ENCODE peak calls at places on chromosomes 13 and 19, in six cellular contexts. W is frontal cortex; N is activated CD8-positive, alpha-beta memory T cell treated with anti-CD3 and anti-CD28 coated beads for 4 hours; G is right lobe of liver; T is erythroblast; U is mesothelial cell of epicardium. L is an unnamed sample.

GRCh38 chr13:66618702-66619101 is 611.4 kb downstream of the PCDH9 start:
- DNase-seq in G (no peak), W (no peak), T (no peak), U (no peak), N (no peak), L (no peak)

GRCh38 chr19:12544401-12544876 is 6.8 kb downstream of the ZNF564 start:
- DNase-seq in N (no peak), U (no peak), W (no peak), G (no peak), T (peak; percentile 77), L (no peak)

GRCh38 chr19:43779147-43779819 is 1.5 kb downstream of the KCNN4 start:
- DNase-seq in U (no peak), G (no peak), W (no peak), T (no peak), N (no peak), L (no peak)

GRCh38 chr19:57280913-57281425 is 684 bp downstream of the ZNF460 start:
- DNase-seq in T (peak; percentile 63), G (no peak), N (no peak), W (no peak), U (no peak), L (no peak)

GRCh38 chr19:6318772-6319171 is 14.6 kb downstream of the ACER1 start:
- DNase-seq in G (no peak), N (no peak), T (no peak), W (no peak), U (no peak), L (no peak)

GRCh38 chr13:33249066-33249465 is 36.5 kb downstream of the STARD13 start:
- DNase-seq in W (no peak), T (no peak), U (no peak), G (no peak), N (no peak), L (no peak)

GRCh38 chr13:89163081-89163480 is 1491.9 kb downstream of the SLITRK5 start:
- DNase-seq in N (no peak), U (no peak), G (no peak), T (no peak), W (no peak), L (no peak)

GRCh38 chr13:74778087-74778486 is 643.9 kb upstream of the KLF12 start:
- DNase-seq in N (no peak), T (no peak), G (no peak), U (no peak), W (no peak), L (no peak)

GRCh38 chr13:114099918-114100445 is 32.4 kb downstream of the RASA3 start:
- DNase-seq in U (no peak), G (peak; percentile 31), N (no peak), T (no peak), W (no peak), L (peak; percentile 67)

GRCh38 chr13:89239361-89240127 is 1568.4 kb downstream of the SLITRK5 start:
- DNase-seq in G (no peak), N (no peak), W (no peak), U (no peak), T (no peak), L (no peak)

GRCh38 chr19:1847684-1848398 is 442 bp downstream of the REXO1 start:
- DNase-seq in U (no peak), W (no peak), T (peak; percentile 87), N (no peak), G (peak; percentile 60), L (peak; percentile 60)

GRCh38 chr19:47447470-47448359 is 24.0 kb downstream of the SLC8A2 start:
- DNase-seq in T (peak; percentile 92), W (peak; percentile 74), U (peak; percentile 45), N (no peak), G (no peak), L (peak; percentile 99)

GRCh38 chr19:46035986-46036744 is 4.6 kb downstream of the IGFL4 start:
- DNase-seq in U (no peak), W (no peak), N (no peak), T (no peak), G (no peak), L (no peak)

GRCh38 chr19:7637374-7638256 is 705 bp downstream of the STXBP2 start:
- DNase-seq in G (peak; percentile 63), T (peak; percentile 81), W (no peak), U (no peak), N (no peak), L (no peak)

GRCh38 chr13:104008571-104009435 is 942.6 kb upstream of the SLC10A2 start:
- DNase-seq in W (no peak), N (no peak), T (no peak), U (no peak), G (no peak), L (peak; percentile 20)

GRCh38 chr19:18202759-18203407 is 959 bp downstream of the RAB3A start:
- DNase-seq in N (no peak), G (no peak), U (no peak), W (no peak), T (peak; percentile 48), L (peak; percentile 34)

GRCh38 chr19:36436531-36436930 is 18.1 kb upstream of the ZFP82 start:
- DNase-seq in U (no peak), W (no peak), N (no peak), T (no peak), G (no peak), L (no peak)

GRCh38 chr13:33372251-33372919 is 86.8 kb upstream of the STARD13 start:
- DNase-seq in N (no peak), U (no peak), G (no peak), T (no peak), W (no peak), L (no peak)

GRCh38 chr19:12797141-12797587 is 4.4 kb downstream of the PRDX2 start:
- DNase-seq in U (no peak), G (no peak), T (no peak), N (no peak), W (no peak), L (no peak)

GRCh38 chr19:17289489-17289888 is 7.8 kb downstream of the ANKLE1 start:
- DNase-seq in N (no peak), G (peak; percentile 65), T (peak; percentile 82), W (peak; percentile 77), U (peak; percentile 60), L (peak; percentile 86)

GRCh38 chr13:45055198-45055901 is 65.0 kb upstream of the GTF2F2 start:
- DNase-seq in T (no peak), U (no peak), G (no peak), N (peak; percentile 20), W (no peak), L (no peak)

GRCh38 chr19:34733266-34733825 is 697 bp upstream of the ZNF181 start:
- DNase-seq in N (no peak), G (no peak), T (no peak), U (no peak), W (no peak), L (no peak)

GRCh38 chr13:60275208-60275607 is 111.5 kb upstream of the DIAPH3 start:
- DNase-seq in T (no peak), W (no peak), N (no peak), U (no peak), G (no peak), L (no peak)

GRCh38 chr13:40640845-40641458 is 25.5 kb downstream of the FOXO1 start:
- DNase-seq in W (no peak), N (no peak), T (no peak), U (no peak), G (no peak), L (no peak)

GRCh38 chr19:47587295-47587694 is 14.3 kb upstream of the ZNF541 start:
- DNase-seq in T (no peak), N (no peak), G (no peak), W (no peak), U (no peak), L (no peak)